ENCODE peak calls at places on chromosomes 11 and 22, in seven cellular contexts. O, X, Y, B, E, Z and K are unnamed samples.

GRCh38 chr22:33666661-33667619 is 253.3 kb downstream of the LARGE1 start:
- DNase-seq in Z (no peak), B (no peak), O (no peak), Y (no peak), E (no peak), X (no peak), K (no peak)

GRCh38 chr11:120235024-120235628 is 4.8 kb upstream of the POU2F3 start:
- DNase-seq in O (peak; percentile 64), E (peak; percentile 72), Y (peak; percentile 43), X (peak; percentile 68), B (peak; percentile 84), Z (peak; percentile 79), K (peak; percentile 66)

GRCh38 chr11:124870430-124870829 is 5.2 kb downstream of the ROBO3 start:
- DNase-seq in B (no peak), Z (no peak), Y (no peak), X (no peak), E (no peak), O (no peak), K (no peak)

GRCh38 chr22:17707526-17707925 is 66.7 kb downstream of the BID start:
- DNase-seq in O (no peak), Z (no peak), E (no peak), X (no peak), Y (no peak), B (no peak), K (no peak)

GRCh38 chr11:34948721-34949120 is 32.3 kb downstream of the PDHX start:
- DNase-seq in Y (peak; percentile 17), E (no peak), O (no peak), Z (no peak), B (no peak), X (no peak), K (no peak)

GRCh38 chr11:114061053-114062049 is 1.8 kb downstream of the ZBTB16 start:
- DNase-seq in O (no peak), Z (no peak), Y (no peak), X (no peak), E (no peak), B (peak; percentile 86), K (peak; percentile 54)

GRCh38 chr11:37812281-37812880 is 1214.3 kb upstream of the RAG2 start:
- DNase-seq in X (no peak), Z (no peak), B (peak; percentile 46), Y (no peak), O (no peak), E (no peak), K (no peak)

GRCh38 chr11:126476256-126476970 is 120.9 kb downstream of the ST3GAL4 start:
- DNase-seq in B (no peak), Z (no peak), E (no peak), Y (no peak), X (no peak), O (no peak), K (no peak)

GRCh38 chr11:116590844-116591575 is 181.8 kb downstream of the BUD13 start:
- DNase-seq in E (no peak), B (no peak), Y (no peak), O (no peak), X (no peak), Z (no peak), K (no peak)

GRCh38 chr11:107819361-107820014 is 39.1 kb downstream of the SLC35F2 start:
- DNase-seq in Y (peak; percentile 46), Z (no peak), O (no peak), X (no peak), B (no peak), E (no peak), K (no peak)

GRCh38 chr11:106091480-106092123 is 14.1 kb downstream of the AASDHPPT start:
- DNase-seq in X (no peak), Y (peak; percentile 88), O (no peak), E (no peak), Z (no peak), B (no peak), K (no peak)

GRCh38 chr11:60371854-60372253 is 6.5 kb upstream of the MS4A7 start:
- DNase-seq in B (no peak), E (no peak), O (no peak), X (no peak), Y (no peak), Z (no peak), K (no peak)

GRCh38 chr11:60377737-60378136 is 595 bp upstream of the MS4A7 start:
- DNase-seq in O (no peak), Y (no peak), B (no peak), E (no peak), Z (no peak), X (no peak), K (no peak)

GRCh38 chr11:60372767-60373166 is 5.6 kb upstream of the MS4A7 start:
- DNase-seq in Z (no peak), E (no peak), X (no peak), O (no peak), Y (no peak), B (no peak), K (no peak)

GRCh38 chr11:60378359-60378758 is at the start of gene MS4A7:
- DNase-seq in X (no peak), B (no peak), O (no peak), Y (no peak), E (no peak), Z (no peak), K (no peak)

GRCh38 chr11:60376601-60377000 is 1.7 kb upstream of the MS4A7 start:
- DNase-seq in X (no peak), E (no peak), O (no peak), Z (no peak), B (no peak), Y (no peak), K (no peak)
- TF ChIP-seq POLR2A in X (no peak), E (no peak), O (no peak), Z (no peak), B (no peak), Y (no peak), K (no peak)

GRCh38 chr11:76700177-76701100 is 29.9 kb upstream of the LRRC32 start:
- DNase-seq in E (no peak), Z (no peak), B (no peak), X (peak; percentile 64), O (peak; percentile 79), Y (peak; percentile 97), K (peak; percentile 98)
- TF ChIP-seq POLR2A in E (no peak), Z (no peak), B (no peak), X (no peak), O (no peak), Y (no peak), K (peak; percentile 72)

GRCh38 chr11:65888163-65888814 is at the start of gene FIBP:
- DNase-seq in X (peak; percentile 97), Z (peak; percentile 97), B (peak; percentile 99), O (peak; percentile 91), Y (peak; percentile 96), E (peak; percentile 99), K (peak; percentile 99)
- TF ChIP-seq POLR2A in X (peak; percentile 91), Z (peak; percentile 80), B (peak; percentile 48), O (peak; percentile 63), Y (peak; percentile 65), E (peak; percentile 53), K (peak; percentile 86)

DNA sequence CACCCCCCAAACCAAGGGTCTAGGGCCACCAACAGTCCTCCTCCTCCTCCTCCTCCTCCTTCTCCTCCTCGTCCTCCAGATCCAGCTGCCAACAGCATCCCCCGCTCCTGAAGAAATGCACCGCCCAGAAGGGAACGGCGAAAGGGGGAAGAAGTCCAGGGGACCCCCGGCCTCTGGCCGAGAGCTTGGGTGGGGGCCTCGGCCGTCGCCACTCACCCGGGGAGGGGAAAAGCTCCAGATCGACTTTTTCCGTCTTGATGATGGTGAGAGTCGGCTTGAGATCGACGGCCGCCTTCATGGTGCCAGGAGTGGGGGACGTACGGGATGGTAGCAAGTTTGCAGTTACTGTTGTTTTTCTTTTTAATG is 65.7 kb downstream of the ETS1 start:
- DNase-seq in E (no peak), O (no peak), B (peak; percentile 85), Y (no peak), X (no peak), Z (no peak), K (no peak)
- TF ChIP-seq POLR2A in E (no peak), O (no peak), B (no peak), Y (peak; percentile 55), X (no peak), Z (no peak), K (no peak)

GRCh38 chr11:9363954-9364912 is 20.2 kb upstream of the IPO7 start:
- DNase-seq in X (peak; percentile 99), Y (peak; percentile 98), Z (peak; percentile 96), O (peak; percentile 97), E (peak; percentile 94), B (peak; percentile 96), K (peak; percentile 97)
- TF ChIP-seq POLR2A in X (peak; percentile 45), Y (peak; percentile 72), Z (peak; percentile 74), O (peak; percentile 8), E (no peak), B (peak; percentile 29), K (peak; percentile 95)

DNA sequence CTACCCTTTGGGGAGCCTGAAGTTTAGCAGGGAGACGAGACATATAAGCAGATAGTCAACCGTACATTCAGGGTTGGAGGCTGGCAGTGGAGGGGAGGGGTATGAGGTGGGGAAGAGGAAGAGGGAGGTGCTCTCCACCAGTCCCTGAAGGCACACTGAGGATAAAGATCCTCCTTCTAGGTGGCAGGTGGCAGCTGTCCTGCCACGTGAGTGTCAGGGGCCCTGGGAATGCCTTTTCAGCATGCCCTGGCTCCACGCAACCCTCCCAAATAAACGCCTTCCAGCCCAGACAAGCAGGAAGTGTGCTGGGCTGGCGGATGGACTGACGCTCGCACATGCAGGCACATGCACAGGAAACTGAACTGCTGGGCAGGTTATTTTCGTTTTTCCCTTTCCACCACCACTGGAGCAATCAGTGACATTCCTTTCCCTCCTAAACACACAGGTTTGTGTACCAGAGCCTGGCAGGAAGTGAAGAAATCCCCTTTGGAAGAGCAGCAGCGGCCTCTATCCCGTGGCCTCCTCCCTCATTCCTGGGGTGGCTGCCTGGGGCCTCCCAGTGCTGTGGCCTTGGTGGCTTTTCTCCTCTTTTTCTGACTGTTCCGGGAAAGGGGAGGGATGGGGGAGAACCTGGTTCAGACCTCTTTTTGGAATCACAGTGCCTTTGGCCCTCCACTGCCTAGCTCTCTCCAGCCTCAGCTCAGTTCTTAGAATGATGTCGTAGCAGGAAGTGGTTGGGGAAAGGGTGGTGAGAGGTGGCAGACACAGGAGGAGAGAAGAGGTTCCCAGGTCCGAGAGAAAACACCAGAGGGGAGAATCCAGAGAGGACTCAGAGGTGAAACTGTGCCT is 157.0 kb upstream of the TIMP3 start:
- DNase-seq in Z (peak; percentile 89), B (no peak), O (no peak), Y (peak; percentile 59), X (no peak), E (peak; percentile 76), K (no peak)
- TF ChIP-seq POLR2A in Z (no peak), B (no peak), O (no peak), Y (no peak), X (no peak), E (no peak), K (no peak)

DNA sequence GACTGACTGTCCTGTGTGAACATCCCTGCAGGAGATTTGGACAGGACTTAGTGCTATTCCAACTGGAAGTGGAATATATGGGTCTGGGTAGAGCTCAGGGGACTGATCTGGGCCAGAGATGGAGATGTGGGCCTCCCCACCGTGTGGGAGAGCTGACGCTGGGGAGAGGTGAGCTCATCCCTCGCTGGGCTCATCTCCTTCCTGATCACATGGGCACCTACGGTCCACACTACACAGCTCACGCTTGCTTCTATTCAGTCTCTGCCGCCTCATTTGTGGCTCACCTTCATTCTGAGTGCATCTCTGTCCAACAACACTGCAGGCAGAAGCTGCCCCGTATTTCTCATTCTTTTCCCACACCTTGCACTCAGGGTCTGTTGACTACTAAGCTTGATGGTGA is 16.6 kb upstream of the RAB1B start:
- DNase-seq in O (no peak), Y (no peak), Z (no peak), E (no peak), X (no peak), B (no peak), K (no peak)
- TF ChIP-seq POLR2A in O (no peak), Y (no peak), Z (no peak), E (no peak), X (no peak), B (no peak), K (no peak)